ENCODE peak calls at places on chromosomes 5 and 9, in four cellular contexts. S, B, G and Q are unnamed samples.
A peak's percentile ranks its signal among the peaks of the same experiment; 100 is the strongest.

GRCh38 chr9:116543731-116544400 is 143.2 kb upstream of the TRIM32 start:
- DNase-seq in B (no peak), G (no peak), S (no peak), Q (no peak)

GRCh38 chr5:53560028-53560427 is 411 bp upstream of the NDUFS4 start:
- DNase-seq in S (peak; percentile 5), B (no peak), G (no peak), Q (no peak)

GRCh38 chr5:108739376-108739775 is 8.3 kb upstream of the FER start:
- DNase-seq in S (no peak), B (no peak), G (no peak), Q (no peak)

GRCh38 chr9:77944556-77945261 is 86.9 kb downstream of the GNAQ start:
- DNase-seq in S (no peak), B (no peak), G (peak; percentile 71), Q (peak; percentile 66)

GRCh38 chr9:124454296-124454695 is 4.0 kb downstream of the ADGRD2 start:
- DNase-seq in B (no peak), G (no peak), S (no peak), Q (no peak)

GRCh38 chr5:176895350-176895749 is 3.8 kb downstream of the HK3 start:
- DNase-seq in B (no peak), G (no peak), S (no peak), Q (no peak)

GRCh38 chr9:115403753-115404152 is 285.8 kb upstream of the TNC start:
- DNase-seq in G (no peak), S (no peak), B (no peak), Q (no peak)

GRCh38 chr5:100643473-100643872 is 108.3 kb downstream of the FAM174A start:
- DNase-seq in B (no peak), S (no peak), G (no peak), Q (no peak)

GRCh38 chr9:136426787-136427186 is 12.9 kb downstream of the INPP5E start:
- DNase-seq in G (no peak), B (no peak), S (no peak), Q (no peak)

GRCh38 chr5:10836991-10837390 is 76.0 kb upstream of the DAP start:
- DNase-seq in S (no peak), B (no peak), G (no peak), Q (no peak)

GRCh38 chr5:14588758-14589543 is 7.4 kb downstream of the OTULINL start:
- DNase-seq in G (peak; percentile 74), B (no peak), S (no peak), Q (peak; percentile 31)

GRCh38 chr5:14584848-14585247 is 3.3 kb downstream of the OTULINL start:
- DNase-seq in B (no peak), S (no peak), G (no peak), Q (no peak)

GRCh38 chr5:14590949-14591348 is 9.4 kb downstream of the OTULINL start:
- DNase-seq in S (peak; percentile 55), B (no peak), G (no peak), Q (no peak)

GRCh38 chr5:14587143-14587542 is 5.6 kb downstream of the OTULINL start:
- DNase-seq in S (no peak), B (no peak), G (no peak), Q (no peak)

DNA sequence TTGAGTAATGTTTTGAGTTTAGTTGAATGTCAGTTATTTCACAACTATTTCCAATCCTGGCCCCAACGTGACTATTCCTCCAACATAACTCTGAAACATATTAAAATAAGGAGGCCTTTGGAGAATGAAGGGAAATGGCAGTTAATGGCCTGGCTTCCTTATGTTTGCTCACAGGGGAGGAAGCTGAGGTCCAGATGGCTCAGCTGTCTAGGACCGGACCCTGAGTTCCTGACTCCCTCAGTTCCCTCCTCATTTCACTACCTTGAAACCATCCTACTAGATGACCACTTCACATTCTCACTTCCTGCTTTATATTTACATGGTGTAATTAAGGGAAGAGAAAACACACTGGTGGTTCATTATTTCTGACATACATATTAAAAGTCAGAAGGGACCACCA is 6.6 kb downstream of the OTULINL start:
- DNase-seq in B (no peak), G (no peak), S (no peak), Q (no peak)
- H3K4me3 ChIP-seq in B (no peak overlapping the region), G (no peak overlapping the region), S (no peak overlapping the region), Q (no peak overlapping the region)

GRCh38 chr9:106966481-106966880 is 103.5 kb downstream of the ZNF462 start:
- DNase-seq in B (no peak), S (no peak), G (no peak), Q (no peak)

GRCh38 chr9:106970976-106971457 is 108.1 kb downstream of the ZNF462 start:
- DNase-seq in G (no peak), S (no peak), B (no peak), Q (no peak)

GRCh38 chr9:106969696-106970095 is 106.7 kb downstream of the ZNF462 start:
- DNase-seq in G (no peak), S (no peak), B (no peak), Q (no peak)

GRCh38 chr9:106974341-106974740 is 111.4 kb downstream of the ZNF462 start:
- DNase-seq in S (no peak), B (no peak), G (no peak), Q (no peak)

DNA sequence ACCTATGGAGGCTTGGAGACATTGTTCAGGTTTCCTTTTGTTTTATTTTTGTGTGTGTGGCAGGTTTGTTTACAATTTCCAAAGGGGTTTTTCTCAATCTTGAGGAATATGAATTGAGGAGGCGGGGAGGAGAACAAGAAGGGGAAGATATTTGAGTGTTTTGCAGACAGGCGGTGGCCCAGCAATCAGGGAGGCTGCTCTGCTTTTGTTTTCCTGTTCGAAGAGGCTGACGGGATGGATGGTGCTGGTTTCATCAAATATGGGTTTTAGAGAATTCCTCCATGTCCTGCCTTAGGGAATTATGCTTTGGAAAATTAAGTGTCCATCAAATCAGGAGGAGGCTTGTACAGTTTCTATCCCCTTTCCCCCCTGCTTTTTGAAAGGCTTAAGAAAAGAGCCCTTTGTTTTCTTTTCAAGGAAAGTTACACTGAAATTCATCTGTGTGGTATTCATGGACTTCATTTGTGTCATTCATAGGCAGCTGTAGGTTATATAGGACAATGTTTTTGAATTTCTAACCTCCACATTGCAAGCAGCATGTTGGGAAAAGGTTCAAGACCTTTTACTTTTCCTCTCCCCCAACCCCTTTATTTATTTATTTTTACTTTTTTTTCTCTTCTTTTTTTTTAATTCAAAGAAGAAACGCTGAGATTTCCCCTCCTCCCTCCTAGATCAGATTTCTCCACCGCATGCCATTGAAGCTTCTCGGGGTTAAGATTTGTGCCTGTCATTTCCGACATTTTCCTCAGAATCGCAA is 107.4 kb downstream of the ZNF462 start:
- DNase-seq in S (no peak), B (no peak), G (no peak), Q (no peak)
- H3K27ac ChIP-seq in S (no peak overlapping the region), B (no peak overlapping the region), G (no peak overlapping the region), Q (no peak overlapping the region)

DNA sequence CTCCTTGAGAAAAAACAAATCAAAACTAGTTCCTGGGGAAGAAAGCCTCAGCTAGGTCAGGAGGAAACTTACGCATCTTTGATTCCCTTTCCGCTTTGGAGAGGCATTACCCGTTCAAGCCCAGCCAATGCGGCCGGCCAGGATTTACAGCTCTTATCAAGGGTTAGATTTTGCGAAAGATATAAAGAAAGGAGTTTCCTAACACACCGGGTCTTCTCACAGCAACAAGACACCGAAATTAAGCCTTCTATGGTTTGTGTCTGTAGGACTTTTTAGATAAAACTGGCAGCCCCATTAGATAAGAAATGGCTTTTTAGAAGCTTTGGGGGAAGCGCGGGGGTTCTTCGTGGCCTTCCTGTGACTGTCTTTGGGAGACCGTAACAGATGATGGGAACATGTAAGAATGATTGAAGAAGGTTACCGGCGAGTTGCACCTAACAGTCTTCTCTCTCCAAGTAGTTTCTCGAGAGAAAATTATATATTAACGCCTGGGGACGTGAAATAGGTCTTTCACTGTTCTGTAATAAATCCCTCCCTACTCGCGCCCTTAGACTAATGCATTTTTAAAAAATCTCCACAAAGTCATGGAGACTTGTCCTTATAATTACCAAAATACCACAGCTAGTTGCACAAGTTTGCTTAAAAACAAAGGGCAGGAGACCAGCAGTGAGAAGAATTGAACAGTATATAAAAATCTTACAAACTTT is 1.3 kb upstream of the ISL1 start:
- DNase-seq in S (peak; percentile 26), B (no peak), G (no peak), Q (no peak)
- H3K27me3 ChIP-seq in S (no peaks in the 10 kb centered on the region), B (no peaks in the 10 kb centered on the region), G (peaks cover 97% of the 10 kb centered on the region), Q (peaks cover 50% of the 10 kb centered on the region)

GRCh38 chr9:13033959-13034695 is 245.4 kb downstream of the MPDZ start:
- DNase-seq in B (peak; percentile 62), G (peak; percentile 73), S (peak; percentile 87), Q (peak; percentile 20)
- H3K4me3 ChIP-seq in B (peak overlapping the region; percentile 32), G (peak overlapping the region; percentile 25), S (peak overlapping the region; percentile 24), Q (no peak overlapping the region)

GRCh38 chr9:68496356-68496755 is 44.3 kb downstream of the TMEM252 start:
- DNase-seq in B (no peak), G (no peak), S (no peak), Q (no peak)
- H3K27ac ChIP-seq in B (no peak overlapping the region), G (no peak overlapping the region), S (no peak overlapping the region), Q (no peak overlapping the region)

GRCh38 chr5:72248352-72249032 is 71.5 kb downstream of the MRPS27 start:
- DNase-seq in G (no peak), B (no peak), S (no peak), Q (peak; percentile 42)
- H3K27me3 ChIP-seq in G (no peaks in the 10 kb centered on the region), B (no peaks in the 10 kb centered on the region), S (no peaks in the 10 kb centered on the region), Q (no peaks in the 10 kb centered on the region)

DNA sequence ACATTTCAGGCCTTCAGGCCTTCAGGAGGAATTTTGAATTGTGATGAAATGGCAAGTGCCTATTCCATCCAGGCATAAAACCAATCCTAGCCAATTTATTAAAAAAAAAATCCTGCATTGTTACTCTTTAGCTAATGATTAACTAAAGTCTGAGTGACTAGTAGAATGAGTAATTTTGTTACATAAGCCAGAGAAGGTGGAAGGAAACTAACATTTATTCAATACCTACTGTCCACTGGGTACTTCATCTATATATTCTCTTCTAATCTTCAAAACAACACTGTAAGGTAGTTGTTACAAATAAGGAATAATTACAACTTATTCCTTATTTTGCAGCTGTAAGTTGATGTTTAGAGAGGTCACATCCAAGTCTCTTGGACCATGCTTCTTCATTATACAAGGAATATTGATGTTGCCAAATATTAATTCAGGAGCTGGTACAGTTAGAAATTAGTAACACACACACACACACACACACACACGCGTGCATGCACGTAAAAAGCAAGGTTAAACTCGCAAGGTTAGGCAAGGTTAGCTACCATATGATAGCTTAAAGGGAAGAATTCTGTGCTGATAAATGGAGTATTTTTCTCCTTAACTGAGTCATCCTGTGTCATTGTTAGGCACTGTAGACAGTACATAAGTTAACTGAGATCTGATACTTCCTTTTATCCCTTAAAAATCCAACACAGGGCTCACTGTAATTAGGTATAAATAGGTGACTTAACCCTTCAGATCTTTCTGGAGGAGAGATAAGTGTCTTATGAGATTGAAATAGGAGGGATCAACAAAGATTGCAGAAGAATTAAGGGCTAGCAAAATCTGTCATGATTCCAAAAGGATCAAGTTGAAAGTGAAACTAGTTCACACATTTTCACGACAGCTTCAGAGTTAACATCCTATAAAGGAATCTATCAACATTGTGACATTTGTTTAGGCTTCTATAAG is 596.9 kb downstream of the PDE4D start:
- DNase-seq in G (no peak), S (no peak), B (no peak), Q (peak; percentile 63)
- H3K4me3 ChIP-seq in G (peak overlapping the region; percentile 38), S (peak overlapping the region; percentile 36), B (peak overlapping the region; percentile 31), Q (peak overlapping the region; percentile 35)

DNA sequence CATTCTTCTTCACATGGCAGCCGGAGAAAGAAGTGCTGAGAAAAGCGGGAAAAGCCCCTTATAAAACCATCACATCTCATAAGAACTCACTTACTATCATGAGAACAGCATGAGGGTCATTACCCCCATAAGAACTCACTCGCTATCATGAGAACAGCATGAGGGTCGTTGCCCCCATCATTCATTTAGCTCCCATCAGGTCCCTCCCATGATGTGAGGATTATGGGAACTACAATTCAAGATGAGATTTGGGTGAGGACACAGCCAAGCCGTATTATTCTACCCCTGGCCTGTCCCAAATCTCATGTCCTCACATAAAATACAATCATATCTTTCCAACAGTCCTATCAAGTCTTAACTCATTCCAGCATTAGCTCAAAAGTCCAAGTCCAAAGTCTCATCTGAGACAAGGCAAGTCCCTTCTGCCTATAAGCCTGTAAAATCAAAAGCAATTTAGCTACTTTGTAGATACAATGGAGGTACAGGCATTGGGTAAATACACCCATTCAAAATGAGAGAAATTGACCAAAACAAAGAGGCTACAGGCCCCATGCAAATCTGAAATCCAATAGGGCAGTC is 79.1 kb downstream of the MROH2B start:
- DNase-seq in B (no peak), G (no peak), S (no peak), Q (peak; percentile 57)
- H3K27ac ChIP-seq in B (peak overlapping the region; percentile 73), G (peak overlapping the region; percentile 75), S (no peak overlapping the region), Q (peak overlapping the region; percentile 38)